ENCODE peak calls at places on chromosomes 3 and 15, in five cellular contexts. One of them, this sample, is unnamed.

GRCh38 chr15:82081904-82082810 is 36.3 kb upstream of the MEX3B start:
- DNase-seq in AG04450: peak; percentile 63
- DNase-seq in iPS-NIHi11: peak; percentile 77
- DNase-seq in memory B cell: no peak
- DNase-seq in G401: peak; percentile 1
- DNase-seq in this sample: no peak

GRCh38 chr3:42849017-42849416 is 26.7 kb downstream of the CYP8B1 start:
- DNase-seq in AG04450: no peak
- DNase-seq in iPS-NIHi11: no peak
- DNase-seq in memory B cell: no peak
- DNase-seq in G401: no peak
- DNase-seq in this sample: no peak

GRCh38 chr3:168424059-168424765 is 328.5 kb upstream of the GOLIM4 start:
- DNase-seq in AG04450: peak; percentile 46
- DNase-seq in iPS-NIHi11: no peak
- DNase-seq in memory B cell: no peak
- DNase-seq in G401: no peak
- DNase-seq in this sample: no peak

GRCh38 chr3:63064216-63064755 is 189.1 kb upstream of the CADPS start:
- DNase-seq in AG04450: no peak
- DNase-seq in iPS-NIHi11: no peak
- DNase-seq in memory B cell: no peak
- DNase-seq in G401: peak; percentile 2
- DNase-seq in this sample: no peak

GRCh38 chr15:75733761-75734651 is 21.4 kb upstream of the CSPG4 start:
- DNase-seq in AG04450: no peak
- DNase-seq in iPS-NIHi11: no peak
- DNase-seq in memory B cell: no peak
- DNase-seq in G401: no peak
- DNase-seq in this sample: no peak

GRCh38 chr3:45234250-45234649 is 8.2 kb upstream of the TMEM158 start:
- DNase-seq in AG04450: no peak
- DNase-seq in iPS-NIHi11: no peak
- DNase-seq in memory B cell: no peak
- DNase-seq in G401: no peak
- DNase-seq in this sample: no peak

GRCh38 chr3:168885028-168885427 is 778.5 kb downstream of the MECOM start:
- DNase-seq in AG04450: peak; percentile 6
- DNase-seq in iPS-NIHi11: no peak
- DNase-seq in memory B cell: no peak
- DNase-seq in G401: no peak
- DNase-seq in this sample: no peak

GRCh38 chr3:125011941-125012340 is 43.9 kb downstream of the HEG1 start:
- DNase-seq in AG04450: no peak
- DNase-seq in iPS-NIHi11: no peak
- DNase-seq in memory B cell: no peak
- DNase-seq in G401: no peak
- DNase-seq in this sample: no peak

GRCh38 chr3:185084883-185085282 is 68.0 kb downstream of the C3orf70 start:
- DNase-seq in AG04450: peak; percentile 11
- DNase-seq in iPS-NIHi11: no peak
- DNase-seq in memory B cell: no peak
- DNase-seq in G401: peak; percentile 71
- DNase-seq in this sample: no peak

GRCh38 chr3:66722675-66723074 is 221.9 kb upstream of the LRIG1 start:
- DNase-seq in AG04450: peak; percentile 68
- DNase-seq in iPS-NIHi11: peak; percentile 26
- DNase-seq in memory B cell: no peak
- DNase-seq in G401: no peak
- DNase-seq in this sample: peak; percentile 18

GRCh38 chr3:55094691-55095090 is 166.8 kb upstream of the LRTM1 start:
- DNase-seq in AG04450: no peak
- DNase-seq in iPS-NIHi11: no peak
- DNase-seq in memory B cell: no peak
- DNase-seq in G401: no peak
- DNase-seq in this sample: no peak

GRCh38 chr3:37183375-37183831 is 9.0 kb upstream of the LRRFIP2 start:
- DNase-seq in AG04450: peak; percentile 80
- DNase-seq in iPS-NIHi11: no peak
- DNase-seq in memory B cell: no peak
- DNase-seq in G401: no peak
- DNase-seq in this sample: peak; percentile 64

GRCh38 chr15:31098953-31099740 is 2.4 kb downstream of the TRPM1 start:
- DNase-seq in AG04450: no peak
- DNase-seq in iPS-NIHi11: no peak
- DNase-seq in memory B cell: no peak
- DNase-seq in G401: no peak
- DNase-seq in this sample: peak; percentile 61

GRCh38 chr3:195159117-195159818 is 111.7 kb downstream of the XXYLT1 start:
- DNase-seq in AG04450: no peak
- DNase-seq in iPS-NIHi11: no peak
- DNase-seq in memory B cell: no peak
- DNase-seq in G401: no peak
- DNase-seq in this sample: no peak

GRCh38 chr3:121330586-121330985 is 215.2 kb downstream of the POLQ start:
- DNase-seq in AG04450: no peak
- DNase-seq in iPS-NIHi11: no peak
- DNase-seq in memory B cell: no peak
- DNase-seq in G401: no peak
- DNase-seq in this sample: no peak

This sample was measured in epithelial cell of proximal tubule.